ENCODE peak calls at places on chromosome 20, in four cellular contexts. X is HepG2, J is GM12878, R is K562. Q is an unnamed sample.

GRCh38 chr20:21101453-21102251 is 4.5 kb downstream of the LINC00237 start:
- DNase-seq in X (no peak), R (no peak), J (no peak), Q (peak; percentile 54)

GRCh38 chr20:57047281-57048026 is 219.0 kb downstream of the BMP7 start:
- DNase-seq in R (no peak), J (no peak), X (peak; percentile 34), Q (no peak)

GRCh38 chr20:46875059-46875458 is 19.6 kb upstream of the EYA2 start:
- DNase-seq in J (no peak), R (no peak), X (no peak), Q (no peak)

GRCh38 chr20:23995905-23996666 is 7.5 kb upstream of the GGTLC1 start:
- DNase-seq in J (no peak), X (peak; percentile 50), R (peak; percentile 35), Q (peak; percentile 50)

GRCh38 chr20:41366546-41367392 is at the start of gene EMILIN3:
- DNase-seq in R (no peak), X (no peak), J (no peak), Q (peak; percentile 85)

GRCh38 chr20:62885808-62886708 is 24.4 kb upstream of the TCFL5 start:
- DNase-seq in R (no peak), X (no peak), J (no peak), Q (peak; percentile 43)

GRCh38 chr20:33739493-33739892 is 7.7 kb downstream of the ZNF341 start:
- DNase-seq in J (no peak), X (no peak), R (no peak), Q (no peak)

GRCh38 chr20:17226410-17227198 is at the start of gene PCSK2:
- DNase-seq in J (no peak), X (no peak), R (peak; percentile 66), Q (peak; percentile 90)

GRCh38 chr20:2973574-2973973 is 69.8 kb upstream of the GNRH2 start:
- DNase-seq in X (peak; percentile 41), J (no peak), R (peak; percentile 18), Q (no peak)

GRCh38 chr20:25041813-25042530 is 16.0 kb downstream of the ACSS1 start:
- DNase-seq in X (no peak), J (no peak), R (no peak), Q (no peak)
- TF ChIP-seq FOXM1 in X (no peak), J (no peak), R (no peak), Q (no peak)

GRCh38 chr20:49569403-49570115 is 1.6 kb upstream of the PTGIS start:
- DNase-seq in R (no peak), X (no peak), J (no peak), Q (no peak)
- TF ChIP-seq USF2 in R (no peak), X (no peak), J (no peak), Q (no peak)

GRCh38 chr20:37032077-37032476 is 63.7 kb downstream of the RBL1 start:
- DNase-seq in X (no peak), J (no peak), R (no peak), Q (no peak)
- TF ChIP-seq FOXM1 in X (no peak), J (no peak), R (no peak), Q (no peak)

GRCh38 chr20:35311409-35311808 is 19.2 kb upstream of the FAM83C start:
- DNase-seq in X (no peak), J (no peak), R (no peak), Q (no peak)

GRCh38 chr20:35314460-35315198 is 22.4 kb upstream of the FAM83C start:
- DNase-seq in J (no peak), X (no peak), R (no peak), Q (no peak)

GRCh38 chr20:35312348-35312747 is 20.1 kb upstream of the FAM83C start:
- DNase-seq in J (peak; percentile 7), R (no peak), X (peak; percentile 54), Q (no peak)

GRCh38 chr20:35315199-35316020 is 23.2 kb upstream of the FAM83C start:
- DNase-seq in R (no peak), X (no peak), J (no peak), Q (no peak)

DNA sequence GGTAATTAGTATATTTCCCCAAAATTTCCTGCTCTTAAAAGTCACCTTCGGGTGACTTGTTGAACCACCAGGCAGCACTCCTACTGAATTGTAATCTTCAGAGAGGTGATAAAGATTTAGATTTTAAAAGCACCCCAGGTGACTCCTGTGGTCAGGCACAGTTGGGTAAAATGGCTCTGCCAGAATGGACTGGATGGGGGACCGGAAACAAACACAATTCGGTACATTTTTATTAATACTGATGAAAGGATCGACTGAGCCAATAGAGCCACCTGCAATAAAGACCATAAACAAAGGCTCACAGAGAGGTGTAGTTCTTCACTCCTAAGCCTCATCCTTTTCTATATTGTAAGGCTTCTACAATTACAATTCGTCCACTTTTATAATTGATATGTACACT is 19.6 kb upstream of the FAM83C start:
- DNase-seq in X (no peak), R (no peak), J (no peak), Q (no peak)
- TF ChIP-seq USF2 in X (no peak), R (no peak), J (no peak), Q (no peak)

DNA sequence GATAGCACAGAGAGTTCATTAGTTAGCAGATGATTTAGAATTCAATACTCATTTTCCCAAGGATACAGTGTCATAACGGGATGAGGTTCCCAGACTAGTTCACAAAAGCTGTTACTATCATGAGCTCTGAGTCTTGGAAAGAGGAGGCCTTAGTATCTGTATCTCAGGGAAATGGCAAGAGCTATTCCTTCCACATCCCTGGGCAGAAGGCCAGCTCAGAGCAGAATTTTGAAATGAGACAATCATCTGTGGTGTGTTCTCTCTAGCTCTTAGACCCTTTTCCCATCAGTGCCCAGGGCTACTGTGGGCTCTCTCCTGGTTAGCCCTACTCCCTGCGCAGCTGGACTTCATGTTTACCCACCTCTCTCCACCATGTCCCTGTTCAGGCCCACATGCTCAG is 64.5 kb downstream of the JAG1 start:
- DNase-seq in X (no peak), J (no peak), R (no peak), Q (no peak)
- TF ChIP-seq FOXM1 in X (no peak), J (no peak), R (no peak), Q (no peak)

GRCh38 chr20:36335187-36335870 is 29.2 kb downstream of the DLGAP4 start:
- DNase-seq in J (no peak), X (no peak), R (no peak), Q (no peak)

GRCh38 chr20:36334281-36335075 is 28.3 kb downstream of the DLGAP4 start:
- DNase-seq in J (no peak), R (no peak), X (no peak), Q (no peak)

GRCh38 chr20:36333841-36334240 is 27.7 kb downstream of the DLGAP4 start:
- DNase-seq in R (no peak), X (no peak), J (no peak), Q (no peak)

GRCh38 chr20:36330091-36330490 is 24.0 kb downstream of the DLGAP4 start:
- DNase-seq in X (no peak), J (no peak), R (no peak), Q (no peak)

DNA sequence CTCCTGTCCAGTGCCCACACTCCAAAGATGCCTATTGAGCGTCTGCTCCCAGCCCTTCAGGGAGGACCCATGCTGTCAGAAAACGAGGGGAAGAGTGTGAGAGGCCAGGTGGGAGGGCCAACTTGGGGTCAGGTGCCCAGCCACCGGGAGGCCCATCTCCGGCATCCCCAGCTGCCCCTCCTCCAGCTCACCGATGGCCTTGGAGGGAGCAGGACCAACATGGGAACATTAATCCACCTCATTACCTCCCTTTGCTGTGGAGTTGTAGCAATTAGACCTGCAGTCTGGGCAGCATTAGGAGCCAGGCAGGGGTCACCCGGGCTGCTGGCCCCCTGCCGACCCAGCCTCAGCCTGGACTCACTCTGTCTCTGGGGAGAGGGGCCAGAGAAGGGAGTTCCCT is 25.0 kb downstream of the DLGAP4 start:
- DNase-seq in X (no peak), R (no peak), J (no peak), Q (no peak)
- TF ChIP-seq USF2 in X (no peak), R (no peak), J (no peak), Q (no peak)